ENCODE peak calls at places on chromosomes 5 and 9, in five cellular contexts. P is psoas muscle, G is GM13977, H is dorsolateral prefrontal cortex, V is HFFc6. N is an unnamed sample.
A peak's percentile ranks its signal among the peaks of the same experiment; 100 is the strongest.

GRCh38 chr9:129237195-129237611 is 59.1 kb upstream of the IER5L start:
- DNase-seq in P (peak; percentile 30), G (no peak), H (no peak), V (peak; percentile 19), N (no peak)

GRCh38 chr5:55101556-55102276 is 730 bp upstream of the GZMA start:
- DNase-seq in P (no peak), G (no peak), H (no peak), V (no peak), N (no peak)

GRCh38 chr5:62780888-62781287 is 202.3 kb downstream of the LRRC70 start:
- DNase-seq in P (no peak), G (no peak), H (no peak), V (no peak), N (no peak)

GRCh38 chr5:132753135-132753987 is 6.1 kb downstream of the CCNI2 start:
- DNase-seq in P (no peak), G (no peak), H (peak; percentile 87), V (no peak), N (no peak)

GRCh38 chr9:136053757-136054142 is 41.3 kb downstream of the NACC2 start:
- DNase-seq in P (no peak), G (peak; percentile 8), H (no peak), V (no peak), N (no peak)

GRCh38 chr9:78866228-78867132 is 569.6 kb downstream of the PSAT1 start:
- DNase-seq in P (no peak), G (no peak), H (no peak), V (peak; percentile 93), N (peak; percentile 73)

GRCh38 chr5:37662789-37663475 is 176.9 kb downstream of the GDNF start:
- DNase-seq in P (no peak), G (no peak), H (no peak), V (no peak), N (no peak)

GRCh38 chr5:15191012-15191411 is 309.0 kb upstream of the FBXL7 start:
- DNase-seq in P (no peak), G (no peak), H (no peak), V (no peak), N (no peak)

GRCh38 chr5:6830643-6831239 is 117.5 kb downstream of the TENT4A start:
- DNase-seq in P (no peak), G (no peak), H (no peak), V (no peak), N (no peak)

GRCh38 chr9:95284152-95284551 is 33.4 kb downstream of the FANCC start:
- DNase-seq in P (no peak), G (no peak), H (no peak), V (peak; percentile 49), N (no peak)

GRCh38 chr5:152072076-152072475 is 147.4 kb upstream of the GLRA1 start:
- DNase-seq in P (no peak), G (no peak), H (no peak), V (no peak), N (no peak)

GRCh38 chr9:134851015-134851414 is 29.6 kb upstream of the FCN2 start:
- DNase-seq in P (no peak), G (no peak), H (no peak), V (no peak), N (no peak)

GRCh38 chr9:38144421-38144820 is 75.4 kb upstream of the SHB start:
- DNase-seq in P (no peak), G (no peak), H (no peak), V (peak; percentile 31), N (peak; percentile 59)

GRCh38 chr5:176611435-176611834 is 1.5 kb upstream of the GPRIN1 start:
- DNase-seq in P (peak; percentile 82), G (no peak), H (no peak), V (peak; percentile 81), N (peak; percentile 50)

GRCh38 chr5:168165221-168165965 is 126.1 kb upstream of the WWC1 start:
- DNase-seq in P (no peak), G (no peak), H (no peak), V (no peak), N (no peak)

GRCh38 chr5:173638126-173638525 is 21.7 kb upstream of the BOD1 start:
- DNase-seq in P (no peak), G (no peak), H (no peak), V (no peak), N (no peak)

GRCh38 chr5:180069589-180070247 is 1.8 kb downstream of the RNF130 start:
- DNase-seq in P (no peak), G (no peak), H (peak; percentile 67), V (no peak), N (no peak)

GRCh38 chr9:79610019-79610760 is 38.4 kb downstream of the TLE4 start:
- DNase-seq in P (no peak), G (no peak), H (no peak), V (peak; percentile 76), N (peak; percentile 53)

GRCh38 chr5:135491552-135492318 is 39.6 kb upstream of the TIFAB start:
- DNase-seq in P (no peak), G (no peak), H (no peak), V (no peak), N (no peak)

GRCh38 chr5:103587185-103587748 is 24.7 kb upstream of the NUDT12 start:
- DNase-seq in P (no peak), G (no peak), H (no peak), V (peak; percentile 15), N (no peak)

GRCh38 chr5:157574456-157575095 is 999 bp downstream of the ADAM19 start:
- DNase-seq in P (peak; percentile 46), G (no peak), H (no peak), V (no peak), N (no peak)

GRCh38 chr9:133991211-133991921 is 758 bp downstream of the VAV2 start:
- DNase-seq in P (peak; percentile 55), G (peak; percentile 52), H (no peak), V (no peak), N (no peak)

GRCh38 chr9:23551171-23551795 is 274.8 kb downstream of the ELAVL2 start:
- DNase-seq in P (no peak), G (no peak), H (no peak), V (no peak), N (no peak)

GRCh38 chr5:141875795-141876627 is 2.2 kb downstream of the PCDH1 start:
- DNase-seq in P (no peak), G (no peak), H (no peak), V (no peak), N (no peak)

GRCh38 chr9:115883467-115884329 is 269.9 kb upstream of the PAPPA start:
- DNase-seq in P (no peak), G (no peak), H (no peak), V (peak; percentile 25), N (peak; percentile 25)

GRCh38 chr5:179918742-179919486 is 11.2 kb upstream of the TBC1D9B start:
- DNase-seq in P (no peak), G (no peak), H (no peak), V (no peak), N (no peak)

GRCh38 chr9:116154334-116154975 is 864 bp downstream of the PAPPA start:
- DNase-seq in P (peak; percentile 23), G (peak; percentile 27), H (no peak), V (no peak), N (no peak)

GRCh38 chr5:115838885-115839518 is 2.4 kb downstream of the ATG12 start:
- DNase-seq in P (no peak), G (peak; percentile 48), H (no peak), V (peak; percentile 47), N (no peak)

GRCh38 chr9:99490736-99491135 is 268.7 kb downstream of the SEC61B start:
- DNase-seq in P (no peak), G (no peak), H (no peak), V (no peak), N (no peak)

GRCh38 chr5:219492-219891 is 1.4 kb downstream of the SDHA start:
- DNase-seq in P (no peak), G (no peak), H (no peak), V (no peak), N (no peak)

GRCh38 chr5:141199359-141200235 is at the start of gene PCDHB11:
- DNase-seq in P (no peak), G (no peak), H (no peak), V (no peak), N (no peak)

DNA sequence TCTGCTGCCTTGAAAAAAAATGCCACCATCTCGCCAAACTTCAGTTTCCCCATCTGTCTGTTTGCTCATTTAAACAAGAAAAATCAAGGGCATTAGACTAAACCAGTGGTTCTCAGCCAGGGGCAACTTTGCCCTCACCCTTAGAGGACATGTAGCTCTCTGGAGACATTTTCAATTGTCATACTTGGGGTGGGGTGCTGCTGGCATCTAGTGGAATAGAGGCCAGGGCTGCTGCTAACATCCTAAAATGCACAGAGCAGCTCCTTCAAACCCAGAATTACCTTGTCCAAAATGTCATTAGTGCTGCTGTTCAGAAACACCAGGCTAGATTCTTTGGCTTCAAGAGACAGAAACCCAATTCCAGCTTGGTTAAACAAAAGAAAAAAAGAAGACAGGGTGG is 71.1 kb upstream of the FOXE1 start:
- DNase-seq in P (no peak), G (no peak), H (no peak), V (no peak), N (no peak)
- TF ChIP-seq CTCF in P (no peak), G (no peak), H (no peak), V (no peak), N (no peak)

GRCh38 chr5:133865113-133865512 is 103.3 kb downstream of the C5orf15 start:
- DNase-seq in P (no peak), G (no peak), H (no peak), V (no peak), N (no peak)

GRCh38 chr5:133864711-133865110 is 103.7 kb downstream of the C5orf15 start:
- DNase-seq in P (no peak), G (no peak), H (no peak), V (no peak), N (no peak)

GRCh38 chr5:133861161-133861737 is 107.2 kb downstream of the C5orf15 start:
- DNase-seq in P (no peak), G (no peak), H (no peak), V (no peak), N (no peak)

GRCh38 chr5:133866160-133866902 is 102.1 kb downstream of the C5orf15 start:
- DNase-seq in P (no peak), G (no peak), H (no peak), V (no peak), N (no peak)

DNA sequence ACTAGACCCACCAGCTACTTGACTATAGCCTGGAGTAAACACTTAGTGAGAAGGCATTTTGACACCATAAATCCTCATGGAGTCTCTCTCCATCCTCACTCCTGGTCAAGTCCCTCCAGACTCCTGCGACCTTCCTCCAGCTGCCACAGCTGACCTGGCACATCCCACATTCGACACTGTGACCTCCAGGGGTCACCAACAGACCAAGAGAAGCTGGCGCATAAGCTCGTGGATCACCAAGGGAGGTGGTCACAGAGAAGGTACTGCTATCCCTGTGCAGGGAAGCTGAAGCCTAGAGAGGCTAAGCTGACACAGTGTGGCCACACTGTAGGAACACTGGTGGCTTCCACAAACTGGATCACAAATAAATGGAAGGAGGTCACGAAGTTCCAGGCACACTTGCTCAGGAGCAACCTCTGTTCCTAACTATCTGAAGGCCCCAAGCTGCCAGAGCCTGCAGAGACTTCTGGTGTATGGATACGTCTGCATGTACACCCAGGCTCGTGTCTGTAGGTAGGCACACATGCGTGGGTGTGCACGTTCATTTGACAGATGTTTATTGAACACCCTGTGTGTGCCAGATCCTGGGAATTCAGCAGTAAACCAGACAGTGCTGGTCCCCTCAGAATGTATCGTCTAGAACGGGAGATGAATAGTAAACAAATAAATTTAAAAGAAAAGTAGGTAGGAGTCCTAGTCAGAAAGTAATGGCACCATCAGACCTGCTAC is 104.4 kb downstream of the C5orf15 start:
- DNase-seq in P (no peak), G (no peak), H (no peak), V (no peak), N (no peak)
- TF ChIP-seq CTCF in P (no peak), G (no peak), H (no peak), V (no peak), N (no peak)

GRCh38 chr9:94199776-94200175 is 59.3 kb upstream of the ZNF169 start:
- DNase-seq in P (no peak), G (no peak), H (no peak), V (no peak), N (no peak)
- TF ChIP-seq CTCF in P (no peak), G (no peak), H (no peak), V (no peak), N (no peak)

GRCh38 chr5:112077180-112077579 is 320.2 kb upstream of the NREP start:
- DNase-seq in P (no peak), G (no peak), H (no peak), V (no peak), N (no peak)
- TF ChIP-seq CTCF in P (no peak), G (no peak), H (no peak), V (no peak), N (no peak)